ENCODE peak calls at places on chromosomes 4 and X, in nine cellular contexts. One of them, this sample, is unnamed.

GRCh38 chrX:84168095-84168494 is 19.9 kb downstream of the RPS6KA6 start:
- DNase-seq in right cardiac atrium: no peak
- DNase-seq in ascending aorta: no peak
- DNase-seq in stimulated activated CD4-positive, alpha-beta T cell treated with anti-CD3 and anti-CD28 coated beads, Interleukin-2, amount 100 ng/mL, for 48 hours: no peak
- DNase-seq in fibroblast of pulmonary artery: no peak
- DNase-seq in M059J: no peak
- DNase-seq in RKO: peak
- DNase-seq in MCF 10A: no peak
- DNase-seq in ACHN: peak
- DNase-seq in this sample: peak

GRCh38 chrX:54715621-54716020 is 82.4 kb downstream of the ITIH6 start:
- DNase-seq in ACHN: no peak
- DNase-seq in ascending aorta: no peak
- DNase-seq in MCF 10A: no peak
- DNase-seq in right cardiac atrium: no peak
- DNase-seq in M059J: no peak
- DNase-seq in fibroblast of pulmonary artery: no peak
- DNase-seq in stimulated activated CD4-positive, alpha-beta T cell treated with anti-CD3 and anti-CD28 coated beads, Interleukin-2, amount 100 ng/mL, for 48 hours: no peak
- DNase-seq in RKO: no peak
- DNase-seq in this sample: no peak

GRCh38 chr4:22237155-22237751 is 278.6 kb downstream of the ADGRA3 start:
- DNase-seq in ascending aorta: no peak
- DNase-seq in fibroblast of pulmonary artery: peak
- DNase-seq in M059J: peak
- DNase-seq in ACHN: peak
- DNase-seq in RKO: peak
- DNase-seq in MCF 10A: peak
- DNase-seq in right cardiac atrium: peak
- DNase-seq in stimulated activated CD4-positive, alpha-beta T cell treated with anti-CD3 and anti-CD28 coated beads, Interleukin-2, amount 100 ng/mL, for 48 hours: peak
- DNase-seq in this sample: peak

GRCh38 chrX:56574861-56575260 is 11.4 kb downstream of the UBQLN2 start:
- DNase-seq in M059J: no peak
- DNase-seq in ascending aorta: no peak
- DNase-seq in stimulated activated CD4-positive, alpha-beta T cell treated with anti-CD3 and anti-CD28 coated beads, Interleukin-2, amount 100 ng/mL, for 48 hours: no peak
- DNase-seq in right cardiac atrium: no peak
- DNase-seq in ACHN: no peak
- DNase-seq in RKO: no peak
- DNase-seq in fibroblast of pulmonary artery: no peak
- DNase-seq in MCF 10A: no peak
- DNase-seq in this sample: no peak

GRCh38 chrX:111035991-111036390 is 60.0 kb upstream of the PAK3 start:
- DNase-seq in ACHN: no peak
- DNase-seq in fibroblast of pulmonary artery: no peak
- DNase-seq in stimulated activated CD4-positive, alpha-beta T cell treated with anti-CD3 and anti-CD28 coated beads, Interleukin-2, amount 100 ng/mL, for 48 hours: no peak
- DNase-seq in RKO: no peak
- DNase-seq in ascending aorta: no peak
- DNase-seq in M059J: no peak
- DNase-seq in right cardiac atrium: no peak
- DNase-seq in MCF 10A: no peak
- DNase-seq in this sample: no peak

GRCh38 chr4:140935259-140935658 is 179.1 kb upstream of the TBC1D9 start:
- DNase-seq in right cardiac atrium: peak
- DNase-seq in RKO: no peak
- DNase-seq in M059J: peak
- DNase-seq in MCF 10A: no peak
- DNase-seq in ascending aorta: peak
- DNase-seq in fibroblast of pulmonary artery: peak
- DNase-seq in ACHN: no peak
- DNase-seq in stimulated activated CD4-positive, alpha-beta T cell treated with anti-CD3 and anti-CD28 coated beads, Interleukin-2, amount 100 ng/mL, for 48 hours: no peak
- DNase-seq in this sample: peak

GRCh38 chr4:130074096-130074495 is 978.1 kb downstream of the C4orf33 start:
- DNase-seq in fibroblast of pulmonary artery: no peak
- DNase-seq in M059J: no peak
- DNase-seq in ascending aorta: no peak
- DNase-seq in RKO: no peak
- DNase-seq in stimulated activated CD4-positive, alpha-beta T cell treated with anti-CD3 and anti-CD28 coated beads, Interleukin-2, amount 100 ng/mL, for 48 hours: no peak
- DNase-seq in ACHN: no peak
- DNase-seq in MCF 10A: no peak
- DNase-seq in right cardiac atrium: no peak
- DNase-seq in this sample: no peak

GRCh38 chr4:140090215-140090731 is 63.7 kb downstream of the MAML3 start:
- DNase-seq in MCF 10A: no peak
- DNase-seq in right cardiac atrium: no peak
- DNase-seq in stimulated activated CD4-positive, alpha-beta T cell treated with anti-CD3 and anti-CD28 coated beads, Interleukin-2, amount 100 ng/mL, for 48 hours: no peak
- DNase-seq in ACHN: no peak
- DNase-seq in ascending aorta: no peak
- DNase-seq in fibroblast of pulmonary artery: peak
- DNase-seq in RKO: no peak
- DNase-seq in M059J: peak
- DNase-seq in this sample: peak

GRCh38 chr4:17823871-17824669 is 13.3 kb downstream of the NCAPG start:
- DNase-seq in MCF 10A: no peak
- DNase-seq in right cardiac atrium: no peak
- DNase-seq in RKO: no peak
- DNase-seq in ACHN: no peak
- DNase-seq in ascending aorta: no peak
- DNase-seq in fibroblast of pulmonary artery: no peak
- DNase-seq in M059J: no peak
- DNase-seq in stimulated activated CD4-positive, alpha-beta T cell treated with anti-CD3 and anti-CD28 coated beads, Interleukin-2, amount 100 ng/mL, for 48 hours: no peak
- DNase-seq in this sample: no peak

GRCh38 chrX:154123241-154124219 is 20.5 kb upstream of the OPN1LW start:
- DNase-seq in fibroblast of pulmonary artery: peak
- DNase-seq in ascending aorta: no peak
- DNase-seq in stimulated activated CD4-positive, alpha-beta T cell treated with anti-CD3 and anti-CD28 coated beads, Interleukin-2, amount 100 ng/mL, for 48 hours: no peak
- DNase-seq in MCF 10A: no peak
- DNase-seq in right cardiac atrium: peak
- DNase-seq in ACHN: no peak
- DNase-seq in M059J: peak
- DNase-seq in RKO: no peak
- DNase-seq in this sample: no peak

GRCh38 chr4:20192754-20193521 is 58.8 kb upstream of the SLIT2 start:
- DNase-seq in M059J: peak
- DNase-seq in right cardiac atrium: no peak
- DNase-seq in fibroblast of pulmonary artery: peak
- DNase-seq in ACHN: no peak
- DNase-seq in MCF 10A: peak
- DNase-seq in RKO: no peak
- DNase-seq in ascending aorta: no peak
- DNase-seq in stimulated activated CD4-positive, alpha-beta T cell treated with anti-CD3 and anti-CD28 coated beads, Interleukin-2, amount 100 ng/mL, for 48 hours: no peak
- DNase-seq in this sample: peak

This sample was measured in EL.